ENCODE peak calls at places on chromosome 2, in five cellular contexts. One of them, this sample, is unnamed.
A peak's percentile ranks its signal among the peaks of the same experiment; 100 is the strongest.

GRCh38 chr2:237923507-237924163 is 43.2 kb upstream of the UBE2F start:
- DNase-seq in thoracic aorta: no peak
- DNase-seq in HEK293T: peak; percentile 80
- DNase-seq in heart left ventricle: peak; percentile 84
- DNase-seq in effector CD4-positive, alpha-beta T cell: peak; percentile 68
- DNase-seq in this sample: peak; percentile 63

GRCh38 chr2:59530258-59530657 is 1023.2 kb downstream of the BCL11A start:
- DNase-seq in thoracic aorta: no peak
- DNase-seq in HEK293T: no peak
- DNase-seq in heart left ventricle: no peak
- DNase-seq in effector CD4-positive, alpha-beta T cell: no peak
- DNase-seq in this sample: no peak

GRCh38 chr2:10448646-10449480 is 736 bp upstream of the ODC1 start:
- DNase-seq in thoracic aorta: peak; percentile 21
- DNase-seq in HEK293T: peak; percentile 23
- DNase-seq in heart left ventricle: peak; percentile 91
- DNase-seq in effector CD4-positive, alpha-beta T cell: peak; percentile 90
- DNase-seq in this sample: peak; percentile 98

GRCh38 chr2:154324601-154325000 is 373.9 kb upstream of the KCNJ3 start:
- DNase-seq in thoracic aorta: no peak
- DNase-seq in HEK293T: no peak
- DNase-seq in heart left ventricle: no peak
- DNase-seq in effector CD4-positive, alpha-beta T cell: no peak
- DNase-seq in this sample: no peak

GRCh38 chr2:239361311-239361642 is 39.5 kb downstream of the HDAC4 start:
- DNase-seq in thoracic aorta: no peak
- DNase-seq in HEK293T: no peak
- DNase-seq in heart left ventricle: no peak
- DNase-seq in effector CD4-positive, alpha-beta T cell: no peak
- DNase-seq in this sample: no peak

GRCh38 chr2:84971799-84972790 is 1.1 kb downstream of the KCMF1 start:
- DNase-seq in thoracic aorta: no peak
- DNase-seq in HEK293T: peak; percentile 51
- DNase-seq in heart left ventricle: peak; percentile 57
- DNase-seq in effector CD4-positive, alpha-beta T cell: peak; percentile 64
- DNase-seq in this sample: peak; percentile 39

GRCh38 chr2:196459539-196459938 is 180.0 kb upstream of the CCDC150 start:
- DNase-seq in thoracic aorta: no peak
- DNase-seq in HEK293T: no peak
- DNase-seq in heart left ventricle: no peak
- DNase-seq in effector CD4-positive, alpha-beta T cell: no peak
- DNase-seq in this sample: no peak

GRCh38 chr2:36362291-36362690 is 6.7 kb downstream of the CRIM1 start:
- DNase-seq in thoracic aorta: no peak
- DNase-seq in HEK293T: no peak
- DNase-seq in heart left ventricle: no peak
- DNase-seq in effector CD4-positive, alpha-beta T cell: no peak
- DNase-seq in this sample: no peak

GRCh38 chr2:140308706-140309105 is 1528.5 kb upstream of the NXPH2 start:
- DNase-seq in thoracic aorta: no peak
- DNase-seq in HEK293T: no peak
- DNase-seq in heart left ventricle: no peak
- DNase-seq in effector CD4-positive, alpha-beta T cell: no peak
- DNase-seq in this sample: no peak

GRCh38 chr2:84492571-84492970 is 23.7 kb upstream of the DNAH6 start:
- DNase-seq in thoracic aorta: no peak
- DNase-seq in HEK293T: no peak
- DNase-seq in heart left ventricle: no peak
- DNase-seq in effector CD4-positive, alpha-beta T cell: no peak
- DNase-seq in this sample: no peak

GRCh38 chr2:69027060-69027459 is 14.1 kb downstream of the ANTXR1 start:
- DNase-seq in thoracic aorta: no peak
- DNase-seq in HEK293T: no peak
- DNase-seq in heart left ventricle: no peak
- DNase-seq in effector CD4-positive, alpha-beta T cell: no peak
- DNase-seq in this sample: no peak

GRCh38 chr2:134167015-134167414 is 86.9 kb upstream of the MGAT5 start:
- DNase-seq in thoracic aorta: no peak
- DNase-seq in HEK293T: no peak
- DNase-seq in heart left ventricle: no peak
- DNase-seq in effector CD4-positive, alpha-beta T cell: no peak
- DNase-seq in this sample: no peak

GRCh38 chr2:239548491-239548890 is 147.7 kb upstream of the HDAC4 start:
- DNase-seq in thoracic aorta: no peak
- DNase-seq in HEK293T: no peak
- DNase-seq in heart left ventricle: no peak
- DNase-seq in effector CD4-positive, alpha-beta T cell: no peak
- DNase-seq in this sample: no peak

GRCh38 chr2:25597881-25598280 is 75.5 kb downstream of the DTNB start:
- DNase-seq in thoracic aorta: no peak
- DNase-seq in HEK293T: no peak
- DNase-seq in heart left ventricle: no peak
- DNase-seq in effector CD4-positive, alpha-beta T cell: no peak
- DNase-seq in this sample: no peak

GRCh38 chr2:22110244-22110651 is 986.5 kb downstream of the TDRD15 start:
- DNase-seq in thoracic aorta: no peak
- DNase-seq in HEK293T: peak; percentile 7
- DNase-seq in heart left ventricle: no peak
- DNase-seq in effector CD4-positive, alpha-beta T cell: no peak
- DNase-seq in this sample: no peak

GRCh38 chr2:226143097-226143496 is 656.5 kb downstream of the IRS1 start:
- DNase-seq in thoracic aorta: no peak
- DNase-seq in HEK293T: no peak
- DNase-seq in heart left ventricle: no peak
- DNase-seq in effector CD4-positive, alpha-beta T cell: no peak
- DNase-seq in this sample: no peak

GRCh38 chr2:119706196-119706595 is 27.2 kb downstream of the TMEM177 start:
- DNase-seq in thoracic aorta: no peak
- DNase-seq in HEK293T: no peak
- DNase-seq in heart left ventricle: no peak
- DNase-seq in effector CD4-positive, alpha-beta T cell: no peak
- DNase-seq in this sample: peak; percentile 61

GRCh38 chr2:188146888-188147287 is 144.8 kb upstream of the GULP1 start:
- DNase-seq in thoracic aorta: no peak
- DNase-seq in HEK293T: no peak
- DNase-seq in heart left ventricle: no peak
- DNase-seq in effector CD4-positive, alpha-beta T cell: no peak
- DNase-seq in this sample: no peak

GRCh38 chr2:160282063-160282580 is 82.0 kb upstream of the ITGB6 start:
- DNase-seq in thoracic aorta: no peak
- DNase-seq in HEK293T: no peak
- DNase-seq in heart left ventricle: no peak
- DNase-seq in effector CD4-positive, alpha-beta T cell: no peak
- DNase-seq in this sample: no peak

GRCh38 chr2:229485782-229486181 is 214.7 kb upstream of the PID1 start:
- DNase-seq in thoracic aorta: no peak
- DNase-seq in HEK293T: no peak
- DNase-seq in heart left ventricle: peak; percentile 27
- DNase-seq in effector CD4-positive, alpha-beta T cell: no peak
- DNase-seq in this sample: no peak

GRCh38 chr2:130963849-130964793 is 127.4 kb downstream of the ARHGEF4 start:
- DNase-seq in thoracic aorta: no peak
- DNase-seq in HEK293T: peak; percentile 79
- DNase-seq in heart left ventricle: peak; percentile 24
- DNase-seq in effector CD4-positive, alpha-beta T cell: no peak
- DNase-seq in this sample: peak; percentile 80

GRCh38 chr2:31294230-31294629 is 60.3 kb downstream of the EHD3 start:
- DNase-seq in thoracic aorta: no peak
- DNase-seq in HEK293T: no peak
- DNase-seq in heart left ventricle: no peak
- DNase-seq in effector CD4-positive, alpha-beta T cell: no peak
- DNase-seq in this sample: no peak

GRCh38 chr2:70817284-70817954 is 3.0 kb downstream of the CLEC4F start:
- DNase-seq in thoracic aorta: no peak
- DNase-seq in HEK293T: no peak
- DNase-seq in heart left ventricle: no peak
- DNase-seq in effector CD4-positive, alpha-beta T cell: no peak
- DNase-seq in this sample: no peak

GRCh38 chr2:118048396-118048795 is 34.5 kb upstream of the CCDC93 start:
- DNase-seq in thoracic aorta: no peak
- DNase-seq in HEK293T: no peak
- DNase-seq in heart left ventricle: no peak
- DNase-seq in effector CD4-positive, alpha-beta T cell: no peak
- DNase-seq in this sample: no peak

This sample was measured in WERI-Rb-1.